ENCODE peak calls at places on chromosomes 13 and 19, in five cellular contexts. One of them, this sample, is unnamed.
A peak's percentile ranks its signal among the peaks of the same experiment; 100 is the strongest.

GRCh38 chr19:52286256-52286655 is 10.7 kb upstream of the ZNF480 start:
- DNase-seq in SK-N-SH: no peak
- DNase-seq in GM12892: no peak
- DNase-seq in transverse colon: no peak
- DNase-seq in prostate gland: no peak
- DNase-seq in this sample: no peak

GRCh38 chr13:23657056-23657455 is 86.8 kb downstream of the TNFRSF19 start:
- DNase-seq in transverse colon: no peak
- DNase-seq in SK-N-SH: peak; percentile 50
- DNase-seq in GM12892: no peak
- DNase-seq in prostate gland: no peak
- DNase-seq in this sample: no peak

GRCh38 chr19:35135389-35135909 is 590 bp upstream of the LGI4 start:
- DNase-seq in transverse colon: peak; percentile 88
- DNase-seq in SK-N-SH: peak; percentile 98
- DNase-seq in prostate gland: peak; percentile 80
- DNase-seq in GM12892: peak; percentile 95
- DNase-seq in this sample: peak; percentile 88

GRCh38 chr19:4061178-4061682 is 5.5 kb downstream of the ZBTB7A start:
- DNase-seq in transverse colon: peak; percentile 95
- DNase-seq in SK-N-SH: no peak
- DNase-seq in prostate gland: peak; percentile 75
- DNase-seq in GM12892: no peak
- DNase-seq in this sample: peak; percentile 93

GRCh38 chr19:29835447-29835846 is 23.7 kb downstream of the CCNE1 start:
- DNase-seq in transverse colon: no peak
- DNase-seq in prostate gland: no peak
- DNase-seq in GM12892: no peak
- DNase-seq in SK-N-SH: no peak
- DNase-seq in this sample: no peak

GRCh38 chr13:39910041-39910440 is 254.6 kb downstream of the COG6 start:
- DNase-seq in transverse colon: no peak
- DNase-seq in GM12892: no peak
- DNase-seq in prostate gland: no peak
- DNase-seq in SK-N-SH: no peak
- DNase-seq in this sample: no peak

GRCh38 chr19:46180701-46181385 is 32.8 kb downstream of the IGFL2 start:
- DNase-seq in SK-N-SH: no peak
- DNase-seq in transverse colon: no peak
- DNase-seq in GM12892: no peak
- DNase-seq in prostate gland: no peak
- DNase-seq in this sample: no peak

GRCh38 chr13:108984251-108984920 is 355.0 kb downstream of the MYO16 start:
- DNase-seq in prostate gland: no peak
- DNase-seq in GM12892: no peak
- DNase-seq in SK-N-SH: no peak
- DNase-seq in transverse colon: no peak
- DNase-seq in this sample: no peak

GRCh38 chr13:57739089-57739488 is 107.5 kb downstream of the PCDH17 start:
- DNase-seq in prostate gland: no peak
- DNase-seq in GM12892: no peak
- DNase-seq in SK-N-SH: no peak
- DNase-seq in transverse colon: no peak
- DNase-seq in this sample: no peak

GRCh38 chr19:6481541-6482342 is at the start of gene DENND1C:
- DNase-seq in prostate gland: no peak
- DNase-seq in GM12892: peak; percentile 72
- DNase-seq in transverse colon: peak; percentile 66
- DNase-seq in SK-N-SH: peak; percentile 71
- DNase-seq in this sample: peak; percentile 95

GRCh38 chr19:12801466-12802266 is at the start of the genes PRDX2 and THSD8:
- DNase-seq in GM12892: peak; percentile 74
- DNase-seq in prostate gland: peak; percentile 76
- DNase-seq in SK-N-SH: peak; percentile 94
- DNase-seq in transverse colon: peak; percentile 90
- DNase-seq in this sample: peak; percentile 94

GRCh38 chr19:6590458-6591319 is at the start of gene CD70:
- DNase-seq in GM12892: peak; percentile 50
- DNase-seq in prostate gland: no peak
- DNase-seq in transverse colon: peak; percentile 29
- DNase-seq in SK-N-SH: no peak
- DNase-seq in this sample: peak; percentile 86

GRCh38 chr13:85529216-85529590 is 270.0 kb downstream of the SLITRK6 start:
- DNase-seq in SK-N-SH: no peak
- DNase-seq in transverse colon: no peak
- DNase-seq in GM12892: no peak
- DNase-seq in prostate gland: no peak
- DNase-seq in this sample: no peak

GRCh38 chr13:48055712-48056111 is 18.2 kb downstream of the NUDT15 start:
- DNase-seq in GM12892: no peak
- DNase-seq in prostate gland: no peak
- DNase-seq in SK-N-SH: no peak
- DNase-seq in transverse colon: no peak
- DNase-seq in this sample: no peak

GRCh38 chr13:105464249-105464648 is 1071.2 kb downstream of the EFNB2 start:
- DNase-seq in transverse colon: no peak
- DNase-seq in SK-N-SH: no peak
- DNase-seq in prostate gland: no peak
- DNase-seq in GM12892: no peak
- DNase-seq in this sample: no peak

GRCh38 chr19:47540748-47541147 is 25.9 kb upstream of the NAPA start:
- DNase-seq in transverse colon: no peak
- DNase-seq in prostate gland: no peak
- DNase-seq in GM12892: no peak
- DNase-seq in SK-N-SH: no peak
- DNase-seq in this sample: no peak

GRCh38 chr13:97905517-97905916 is 48.0 kb upstream of the IPO5 start:
- DNase-seq in GM12892: no peak
- DNase-seq in prostate gland: no peak
- DNase-seq in transverse colon: no peak
- DNase-seq in SK-N-SH: no peak
- DNase-seq in this sample: no peak

GRCh38 chr19:47587295-47587694 is 14.3 kb upstream of the ZNF541 start:
- DNase-seq in SK-N-SH: no peak
- DNase-seq in prostate gland: no peak
- DNase-seq in GM12892: no peak
- DNase-seq in transverse colon: no peak
- DNase-seq in this sample: no peak

GRCh38 chr13:37277435-37278144 is 172.1 kb upstream of the CSNK1A1L start:
- DNase-seq in transverse colon: no peak
- DNase-seq in GM12892: no peak
- DNase-seq in SK-N-SH: no peak
- DNase-seq in prostate gland: no peak
- DNase-seq in this sample: no peak

DNA sequence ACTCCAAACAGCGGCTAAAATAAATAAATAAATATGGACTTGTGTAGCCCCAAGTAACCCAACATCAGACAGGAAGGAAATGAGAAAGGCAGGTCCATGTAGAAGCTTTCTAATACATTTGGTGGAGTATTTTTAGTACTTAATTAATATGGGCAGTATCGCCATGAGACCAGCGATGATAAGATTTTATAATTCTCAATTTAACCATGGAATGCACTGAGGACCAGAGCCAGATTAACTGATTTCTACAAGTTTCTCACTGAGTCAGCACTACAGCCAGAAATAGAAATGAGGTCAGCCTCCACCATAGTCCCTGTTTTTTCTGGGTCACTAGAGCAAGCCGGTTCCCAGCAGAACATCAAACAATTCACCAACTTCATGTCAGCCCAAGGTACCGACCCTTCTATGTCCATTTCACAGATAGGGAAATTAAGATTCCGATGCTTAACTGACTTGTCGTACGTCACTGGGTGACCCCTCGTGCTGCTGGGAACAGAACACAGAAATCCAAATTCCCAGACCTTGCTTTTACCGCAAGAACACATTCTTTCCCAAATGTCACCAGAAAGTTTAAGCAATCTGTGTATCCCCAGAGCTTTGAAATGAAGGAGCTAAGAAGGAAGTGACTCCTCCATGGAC is 90.4 kb downstream of the COL4A1 start:
- DNase-seq in prostate gland: no peak
- DNase-seq in GM12892: no peak
- DNase-seq in transverse colon: no peak
- DNase-seq in SK-N-SH: no peak
- DNase-seq in this sample: peak; percentile 23
- TF ChIP-seq POLR2AphosphoS5 in prostate gland: no peak
- TF ChIP-seq POLR2AphosphoS5 in GM12892: no peak
- TF ChIP-seq POLR2AphosphoS5 in transverse colon: peak; percentile 36
- TF ChIP-seq POLR2AphosphoS5 in SK-N-SH: no peak
- TF ChIP-seq POLR2AphosphoS5 in this sample: peak; percentile 74

DNA sequence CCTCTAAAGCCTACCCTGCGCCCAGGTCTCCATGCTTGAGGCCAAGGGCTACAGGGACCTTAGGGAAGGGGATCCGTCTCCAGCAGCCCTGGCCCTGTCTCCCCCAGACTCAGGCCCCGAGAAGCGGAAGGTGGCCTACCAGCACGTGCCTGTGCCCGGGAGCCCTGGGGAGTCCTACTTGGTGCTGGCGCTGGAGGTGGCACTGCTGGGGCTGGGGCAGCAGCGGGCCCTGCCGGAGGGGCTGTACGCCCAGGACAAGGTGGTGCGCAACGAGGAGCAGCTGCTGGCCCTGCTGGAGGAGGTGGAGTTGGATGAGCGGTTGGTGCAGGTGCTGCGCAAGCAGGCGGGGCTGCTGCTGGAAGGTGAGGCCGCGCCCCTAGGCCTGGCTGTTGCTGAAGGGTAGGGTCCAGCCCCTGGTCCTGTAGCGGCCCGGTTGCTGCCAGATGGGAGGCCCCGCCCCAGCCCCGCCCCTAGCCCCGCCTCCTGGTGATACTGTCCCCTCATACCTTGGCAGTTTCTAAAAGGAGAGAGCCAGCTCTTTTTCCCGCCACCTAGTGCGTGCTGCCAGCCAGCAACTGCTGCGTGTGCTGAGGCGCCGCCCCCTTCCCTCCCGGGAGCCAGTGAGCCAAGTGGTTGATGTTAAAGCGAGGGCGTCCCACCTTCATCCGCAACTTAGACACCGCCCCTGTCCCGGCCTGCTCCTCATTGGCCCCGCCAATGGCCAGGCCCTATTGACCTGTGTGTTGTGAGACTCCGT is 22.6 kb downstream of the ZSWIM4 start:
- DNase-seq in prostate gland: peak; percentile 81
- DNase-seq in GM12892: no peak
- DNase-seq in transverse colon: peak; percentile 87
- DNase-seq in SK-N-SH: no peak
- DNase-seq in this sample: peak; percentile 72
- TF ChIP-seq POLR2AphosphoS5 in prostate gland: peak; percentile 71
- TF ChIP-seq POLR2AphosphoS5 in GM12892: no peak
- TF ChIP-seq POLR2AphosphoS5 in transverse colon: no peak
- TF ChIP-seq POLR2AphosphoS5 in SK-N-SH: no peak
- TF ChIP-seq POLR2AphosphoS5 in this sample: no peak

DNA sequence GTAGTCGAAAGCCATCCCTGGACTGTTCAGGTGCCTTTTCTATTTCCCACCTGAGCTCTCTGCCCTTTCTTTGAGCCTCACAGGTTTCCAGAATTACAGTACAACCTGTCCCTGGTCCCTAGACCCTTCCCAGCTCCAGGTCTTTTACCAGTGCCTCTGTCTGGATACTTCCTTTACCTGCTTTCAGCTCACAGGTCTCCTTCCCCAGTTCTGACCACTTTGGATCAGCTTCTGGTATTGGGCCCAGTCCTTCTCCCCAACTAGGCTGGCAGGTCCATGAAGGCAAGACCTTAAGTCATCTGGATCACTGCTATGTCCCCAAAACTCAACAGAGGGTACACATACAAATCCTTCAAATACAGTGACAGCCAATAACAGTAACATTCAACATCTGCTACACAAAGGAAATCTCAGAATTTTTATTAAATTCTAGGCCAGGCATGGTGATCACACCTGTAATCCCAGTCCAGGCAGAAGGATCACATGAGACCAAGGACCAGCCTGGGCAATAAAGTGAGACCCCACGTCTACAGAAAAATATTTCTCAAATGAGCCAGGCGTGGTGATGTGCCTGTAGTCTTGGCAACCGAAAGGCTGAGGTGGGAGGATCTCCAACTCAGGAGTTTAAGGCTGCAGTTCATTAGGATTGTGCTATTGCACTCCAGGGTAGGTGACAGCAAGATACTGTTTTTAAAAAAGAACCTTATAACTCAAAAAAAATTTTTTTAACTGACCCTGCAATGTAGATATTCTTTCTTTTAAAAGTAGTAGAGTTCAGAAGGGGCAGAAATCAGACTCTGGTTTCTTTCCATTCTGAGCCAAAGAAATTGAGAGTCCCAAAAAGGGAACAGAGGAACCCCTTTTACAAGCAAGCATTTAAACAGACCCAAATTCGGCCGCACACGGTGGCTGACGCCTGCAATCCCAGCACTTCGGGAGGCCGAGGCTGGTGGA is 1.3 kb downstream of the RPS16 start:
- DNase-seq in prostate gland: no peak
- DNase-seq in GM12892: no peak
- DNase-seq in transverse colon: no peak
- DNase-seq in SK-N-SH: no peak
- DNase-seq in this sample: no peak
- TF ChIP-seq POLR2AphosphoS5 in prostate gland: no peak
- TF ChIP-seq POLR2AphosphoS5 in GM12892: no peak
- TF ChIP-seq POLR2AphosphoS5 in transverse colon: no peak
- TF ChIP-seq POLR2AphosphoS5 in SK-N-SH: no peak
- TF ChIP-seq POLR2AphosphoS5 in this sample: no peak

GRCh38 chr13:30329009-30329585 is 21.7 kb upstream of the KATNAL1 start:
- DNase-seq in SK-N-SH: no peak
- DNase-seq in transverse colon: no peak
- DNase-seq in GM12892: no peak
- DNase-seq in prostate gland: no peak
- DNase-seq in this sample: no peak

GRCh38 chr13:30334663-30335386 is 27.5 kb upstream of the KATNAL1 start:
- DNase-seq in prostate gland: no peak
- DNase-seq in transverse colon: no peak
- DNase-seq in SK-N-SH: peak; percentile 38
- DNase-seq in GM12892: no peak
- DNase-seq in this sample: no peak

GRCh38 chr13:30331331-30331771 is 24.0 kb upstream of the KATNAL1 start:
- DNase-seq in SK-N-SH: no peak
- DNase-seq in GM12892: no peak
- DNase-seq in prostate gland: no peak
- DNase-seq in transverse colon: peak; percentile 26
- DNase-seq in this sample: no peak

GRCh38 chr13:30333601-30334000 is 26.2 kb upstream of the KATNAL1 start:
- DNase-seq in prostate gland: no peak
- DNase-seq in transverse colon: no peak
- DNase-seq in GM12892: no peak
- DNase-seq in SK-N-SH: no peak
- DNase-seq in this sample: no peak

DNA sequence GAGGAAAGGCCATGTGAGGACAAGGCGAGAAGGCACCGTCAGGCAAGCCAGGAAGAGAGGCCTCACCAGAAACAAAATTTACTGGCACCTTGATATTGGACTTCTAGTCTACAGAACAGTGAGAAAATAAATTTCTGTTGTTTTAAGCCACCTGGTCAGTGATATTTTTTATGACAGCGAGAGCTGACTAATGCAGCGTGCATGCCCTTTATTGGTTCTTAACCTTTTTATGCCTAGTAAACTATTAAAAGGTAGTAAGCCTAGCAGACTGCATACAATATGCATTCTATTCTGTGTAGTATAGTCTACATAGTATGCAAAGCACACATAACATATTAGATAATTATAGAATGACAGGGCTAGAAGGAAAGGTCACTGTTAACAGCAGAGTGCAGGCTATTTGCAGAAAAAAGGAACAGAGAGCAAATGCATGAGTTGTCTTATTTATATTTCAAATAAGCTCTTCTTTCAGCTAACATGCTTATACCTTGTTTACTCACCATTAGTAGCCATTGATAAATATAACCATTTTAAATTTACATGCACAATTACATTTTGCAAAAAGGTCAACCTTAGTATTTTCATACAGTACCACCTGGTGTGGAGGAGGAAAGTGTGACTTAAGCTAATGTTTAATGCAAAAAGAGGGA is 25.3 kb upstream of the KATNAL1 start:
- DNase-seq in prostate gland: no peak
- DNase-seq in GM12892: no peak
- DNase-seq in transverse colon: no peak
- DNase-seq in SK-N-SH: no peak
- DNase-seq in this sample: no peak
- TF ChIP-seq POLR2AphosphoS5 in prostate gland: no peak
- TF ChIP-seq POLR2AphosphoS5 in GM12892: no peak
- TF ChIP-seq POLR2AphosphoS5 in transverse colon: peak; percentile 19
- TF ChIP-seq POLR2AphosphoS5 in SK-N-SH: no peak
- TF ChIP-seq POLR2AphosphoS5 in this sample: no peak